ENCODE peak calls at places on chromosome 17, in ten cellular contexts. One of them, this sample, is unnamed.

GRCh38 chr17:49438439-49438861 is 23.8 kb upstream of the PHB1 start:
- DNase-seq in body of pancreas: no peak
- DNase-seq in brain microvascular endothelial cell: no peak
- DNase-seq in pancreas: no peak
- DNase-seq in IMR-90: no peak
- DNase-seq in fibroblast of pulmonary artery: no peak
- DNase-seq in HFFc6: no peak
- DNase-seq in thoracic aorta: no peak
- DNase-seq in breast epithelium: peak
- DNase-seq in neural progenitor cell: peak
- DNase-seq in this sample: peak

GRCh38 chr17:78526231-78527025 is 50.8 kb downstream of the DNAH17 start:
- DNase-seq in body of pancreas: no peak
- DNase-seq in brain microvascular endothelial cell: no peak
- DNase-seq in pancreas: no peak
- DNase-seq in IMR-90: no peak
- DNase-seq in fibroblast of pulmonary artery: no peak
- DNase-seq in HFFc6: no peak
- DNase-seq in thoracic aorta: no peak
- DNase-seq in breast epithelium: no peak
- DNase-seq in neural progenitor cell: peak
- DNase-seq in this sample: no peak

GRCh38 chr17:79224903-79225302 is 150.3 kb downstream of the ENGASE start:
- DNase-seq in body of pancreas: no peak
- DNase-seq in brain microvascular endothelial cell: no peak
- DNase-seq in pancreas: no peak
- DNase-seq in IMR-90: no peak
- DNase-seq in fibroblast of pulmonary artery: no peak
- DNase-seq in HFFc6: no peak
- DNase-seq in thoracic aorta: no peak
- DNase-seq in breast epithelium: no peak
- DNase-seq in neural progenitor cell: no peak
- DNase-seq in this sample: no peak

GRCh38 chr17:74547736-74548135 is 1.8 kb upstream of the CD300C start:
- DNase-seq in body of pancreas: no peak
- DNase-seq in brain microvascular endothelial cell: no peak
- DNase-seq in pancreas: no peak
- DNase-seq in IMR-90: no peak
- DNase-seq in fibroblast of pulmonary artery: no peak
- DNase-seq in HFFc6: no peak
- DNase-seq in thoracic aorta: no peak
- DNase-seq in breast epithelium: no peak
- DNase-seq in neural progenitor cell: no peak
- DNase-seq in this sample: no peak

GRCh38 chr17:60473788-60474187 is 51.5 kb downstream of the CHCT1 start:
- DNase-seq in body of pancreas: no peak
- DNase-seq in brain microvascular endothelial cell: no peak
- DNase-seq in pancreas: no peak
- DNase-seq in IMR-90: peak
- DNase-seq in fibroblast of pulmonary artery: no peak
- DNase-seq in HFFc6: no peak
- DNase-seq in thoracic aorta: no peak
- DNase-seq in breast epithelium: no peak
- DNase-seq in neural progenitor cell: no peak
- DNase-seq in this sample: no peak

GRCh38 chr17:19753661-19754463 is 5.8 kb upstream of the ALDH3A1 start:
- DNase-seq in body of pancreas: peak
- DNase-seq in brain microvascular endothelial cell: no peak
- DNase-seq in pancreas: no peak
- DNase-seq in IMR-90: no peak
- DNase-seq in fibroblast of pulmonary artery: no peak
- DNase-seq in HFFc6: no peak
- DNase-seq in thoracic aorta: no peak
- DNase-seq in breast epithelium: peak
- DNase-seq in neural progenitor cell: peak
- DNase-seq in this sample: no peak

GRCh38 chr17:40646791-40647548 is 648 bp downstream of the SMARCE1 start:
- DNase-seq in body of pancreas: peak
- DNase-seq in brain microvascular endothelial cell: peak
- DNase-seq in pancreas: no peak
- DNase-seq in IMR-90: peak
- DNase-seq in fibroblast of pulmonary artery: peak
- DNase-seq in HFFc6: peak
- DNase-seq in thoracic aorta: no peak
- DNase-seq in breast epithelium: no peak
- DNase-seq in neural progenitor cell: peak
- DNase-seq in this sample: peak

GRCh38 chr17:50468120-50469004 is at the start of gene CHAD:
- DNase-seq in body of pancreas: no peak
- DNase-seq in brain microvascular endothelial cell: no peak
- DNase-seq in pancreas: no peak
- DNase-seq in IMR-90: no peak
- DNase-seq in fibroblast of pulmonary artery: no peak
- DNase-seq in HFFc6: no peak
- DNase-seq in thoracic aorta: no peak
- DNase-seq in breast epithelium: peak
- DNase-seq in neural progenitor cell: peak
- DNase-seq in this sample: peak

GRCh38 chr17:57595426-57595825 is 149.7 kb downstream of the CCDC182 start:
- DNase-seq in body of pancreas: no peak
- DNase-seq in brain microvascular endothelial cell: no peak
- DNase-seq in pancreas: no peak
- DNase-seq in IMR-90: no peak
- DNase-seq in fibroblast of pulmonary artery: no peak
- DNase-seq in HFFc6: no peak
- DNase-seq in thoracic aorta: no peak
- DNase-seq in breast epithelium: peak
- DNase-seq in neural progenitor cell: no peak
- DNase-seq in this sample: no peak

GRCh38 chr17:3693829-3694231 is 2.1 kb downstream of the P2RX5 start:
- DNase-seq in body of pancreas: no peak
- DNase-seq in brain microvascular endothelial cell: no peak
- DNase-seq in pancreas: no peak
- DNase-seq in IMR-90: no peak
- DNase-seq in fibroblast of pulmonary artery: no peak
- DNase-seq in HFFc6: no peak
- DNase-seq in thoracic aorta: no peak
- DNase-seq in breast epithelium: no peak
- DNase-seq in neural progenitor cell: no peak
- DNase-seq in this sample: no peak

GRCh38 chr17:27466748-27467375 is 10.6 kb downstream of the KSR1 start:
- DNase-seq in body of pancreas: no peak
- DNase-seq in brain microvascular endothelial cell: no peak
- DNase-seq in pancreas: no peak
- DNase-seq in IMR-90: no peak
- DNase-seq in fibroblast of pulmonary artery: no peak
- DNase-seq in HFFc6: no peak
- DNase-seq in thoracic aorta: no peak
- DNase-seq in breast epithelium: no peak
- DNase-seq in neural progenitor cell: no peak
- DNase-seq in this sample: no peak

GRCh38 chr17:27762527-27763305 is 37.6 kb downstream of the NOS2 start:
- DNase-seq in body of pancreas: no peak
- DNase-seq in brain microvascular endothelial cell: peak
- DNase-seq in pancreas: no peak
- DNase-seq in IMR-90: peak
- DNase-seq in fibroblast of pulmonary artery: peak
- DNase-seq in HFFc6: peak
- DNase-seq in thoracic aorta: no peak
- DNase-seq in breast epithelium: no peak
- DNase-seq in neural progenitor cell: peak
- DNase-seq in this sample: peak

GRCh38 chr17:21008516-21008915 is 34.3 kb downstream of the USP22 start:
- DNase-seq in body of pancreas: no peak
- DNase-seq in brain microvascular endothelial cell: no peak
- DNase-seq in pancreas: no peak
- DNase-seq in IMR-90: no peak
- DNase-seq in fibroblast of pulmonary artery: no peak
- DNase-seq in HFFc6: no peak
- DNase-seq in thoracic aorta: no peak
- DNase-seq in breast epithelium: no peak
- DNase-seq in neural progenitor cell: no peak
- DNase-seq in this sample: no peak

GRCh38 chr17:70168979-70169706 is at the start of gene KCNJ2:
- DNase-seq in body of pancreas: peak
- DNase-seq in brain microvascular endothelial cell: peak
- DNase-seq in pancreas: peak
- DNase-seq in IMR-90: peak
- DNase-seq in fibroblast of pulmonary artery: peak
- DNase-seq in HFFc6: peak
- DNase-seq in thoracic aorta: peak
- DNase-seq in breast epithelium: peak
- DNase-seq in neural progenitor cell: peak
- DNase-seq in this sample: peak

GRCh38 chr17:46979023-46979870 is at the start of gene RPRML:
- DNase-seq in body of pancreas: peak
- DNase-seq in brain microvascular endothelial cell: no peak
- DNase-seq in pancreas: peak
- DNase-seq in IMR-90: no peak
- DNase-seq in fibroblast of pulmonary artery: peak
- DNase-seq in HFFc6: no peak
- DNase-seq in thoracic aorta: no peak
- DNase-seq in breast epithelium: no peak
- DNase-seq in neural progenitor cell: peak
- DNase-seq in this sample: peak

GRCh38 chr17:72658675-72659074 is 433.8 kb downstream of the SLC39A11 start:
- DNase-seq in body of pancreas: no peak
- DNase-seq in brain microvascular endothelial cell: no peak
- DNase-seq in pancreas: no peak
- DNase-seq in IMR-90: no peak
- DNase-seq in fibroblast of pulmonary artery: no peak
- DNase-seq in HFFc6: no peak
- DNase-seq in thoracic aorta: no peak
- DNase-seq in breast epithelium: no peak
- DNase-seq in neural progenitor cell: no peak
- DNase-seq in this sample: no peak

DNA sequence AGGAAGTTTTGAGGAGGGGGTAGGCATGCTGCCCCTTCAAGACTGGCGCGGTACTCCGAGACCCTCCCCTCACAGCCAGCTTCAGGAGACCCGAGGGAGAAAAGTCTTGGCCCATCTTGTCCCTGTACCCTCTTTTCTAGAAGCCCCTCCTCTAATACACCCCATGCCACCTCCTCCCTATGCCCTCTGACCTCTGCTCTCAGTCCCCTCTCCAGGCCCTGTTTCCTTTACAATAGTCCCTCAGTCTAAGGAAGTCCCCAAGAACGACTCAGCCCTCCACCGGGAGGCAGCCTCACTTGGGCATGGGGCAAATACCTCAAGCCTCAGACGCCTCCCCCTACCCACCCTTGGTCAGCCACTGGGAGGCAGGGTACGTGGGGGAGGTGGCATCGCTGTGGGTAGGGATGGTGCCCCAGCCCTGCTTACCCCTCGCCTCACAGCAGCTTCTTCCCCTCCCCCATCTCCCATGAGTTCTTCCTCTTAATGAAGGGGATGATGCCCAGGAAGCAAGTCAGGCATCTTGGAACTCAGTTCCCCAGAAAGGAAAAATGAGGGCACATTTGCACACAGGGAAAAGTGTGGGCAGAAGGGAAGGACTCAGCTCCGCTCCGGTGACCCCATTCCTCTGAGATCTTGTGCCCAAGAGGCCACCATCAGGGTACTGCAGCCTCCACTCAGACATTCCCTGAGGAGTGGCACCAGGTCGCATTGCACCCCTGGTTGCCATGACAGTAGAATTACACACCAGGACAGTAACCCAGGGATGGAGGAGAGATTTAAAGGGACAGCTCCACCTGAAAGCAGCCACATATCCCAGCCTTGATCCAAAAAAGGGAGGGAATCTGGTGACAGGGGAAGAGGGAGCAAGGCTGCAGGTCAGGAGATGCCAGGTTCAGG is 6.2 kb downstream of the MPP2 start:
- DNase-seq in body of pancreas: no peak
- DNase-seq in brain microvascular endothelial cell: no peak
- DNase-seq in pancreas: no peak
- DNase-seq in IMR-90: no peak
- DNase-seq in fibroblast of pulmonary artery: no peak
- DNase-seq in HFFc6: no peak
- DNase-seq in thoracic aorta: no peak
- DNase-seq in breast epithelium: no peak
- DNase-seq in neural progenitor cell: peak
- DNase-seq in this sample: no peak
- TF ChIP-seq CTCF in body of pancreas: no peak
- TF ChIP-seq CTCF in brain microvascular endothelial cell: no peak
- TF ChIP-seq CTCF in pancreas: no peak
- TF ChIP-seq CTCF in IMR-90: no peak
- TF ChIP-seq CTCF in fibroblast of pulmonary artery: no peak
- TF ChIP-seq CTCF in HFFc6: no peak
- TF ChIP-seq CTCF in thoracic aorta: no peak
- TF ChIP-seq CTCF in breast epithelium: no peak
- TF ChIP-seq CTCF in neural progenitor cell: no peak
- TF ChIP-seq CTCF in this sample: no peak

DNA sequence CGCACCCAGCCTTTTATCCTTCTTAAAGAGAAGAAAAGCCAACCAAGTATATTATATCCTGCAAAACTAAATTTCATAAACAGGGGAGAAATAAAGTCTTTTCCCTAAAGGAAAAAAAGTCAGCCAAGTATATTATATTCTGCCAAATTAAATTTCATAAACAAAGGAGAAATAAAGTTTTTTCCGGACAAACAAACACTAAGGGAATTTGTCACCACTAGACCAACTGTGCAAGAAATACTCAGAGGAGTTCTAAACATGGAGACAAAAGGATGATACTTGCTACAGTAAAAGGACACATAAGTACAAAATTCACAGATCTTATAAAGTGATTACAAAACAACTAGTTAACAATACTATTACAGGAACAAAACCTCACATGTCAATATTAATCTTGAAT is 14.4 kb upstream of the CCL18 start:
- DNase-seq in body of pancreas: no peak
- DNase-seq in brain microvascular endothelial cell: no peak
- DNase-seq in pancreas: no peak
- DNase-seq in IMR-90: no peak
- DNase-seq in fibroblast of pulmonary artery: no peak
- DNase-seq in HFFc6: no peak
- DNase-seq in thoracic aorta: no peak
- DNase-seq in breast epithelium: no peak
- DNase-seq in neural progenitor cell: no peak
- DNase-seq in this sample: no peak
- TF ChIP-seq CTCF in body of pancreas: no peak
- TF ChIP-seq CTCF in brain microvascular endothelial cell: no peak
- TF ChIP-seq CTCF in pancreas: no peak
- TF ChIP-seq CTCF in IMR-90: no peak
- TF ChIP-seq CTCF in fibroblast of pulmonary artery: no peak
- TF ChIP-seq CTCF in HFFc6: no peak
- TF ChIP-seq CTCF in thoracic aorta: no peak
- TF ChIP-seq CTCF in breast epithelium: no peak
- TF ChIP-seq CTCF in neural progenitor cell: no peak
- TF ChIP-seq CTCF in this sample: no peak

GRCh38 chr17:76271669-76272540 is 6.8 kb downstream of the UBALD2 start:
- DNase-seq in body of pancreas: peak
- DNase-seq in brain microvascular endothelial cell: no peak
- DNase-seq in pancreas: peak
- DNase-seq in IMR-90: no peak
- DNase-seq in fibroblast of pulmonary artery: no peak
- DNase-seq in HFFc6: no peak
- DNase-seq in thoracic aorta: no peak
- DNase-seq in breast epithelium: no peak
- DNase-seq in neural progenitor cell: no peak
- DNase-seq in this sample: no peak
- TF ChIP-seq CTCF in body of pancreas: no peak
- TF ChIP-seq CTCF in brain microvascular endothelial cell: peak
- TF ChIP-seq CTCF in pancreas: no peak
- TF ChIP-seq CTCF in IMR-90: no peak
- TF ChIP-seq CTCF in fibroblast of pulmonary artery: no peak
- TF ChIP-seq CTCF in HFFc6: no peak
- TF ChIP-seq CTCF in thoracic aorta: no peak
- TF ChIP-seq CTCF in breast epithelium: no peak
- TF ChIP-seq CTCF in neural progenitor cell: no peak
- TF ChIP-seq CTCF in this sample: no peak

GRCh38 chr17:8832711-8833352 is 33.7 kb upstream of the MFSD6L start:
- DNase-seq in body of pancreas: no peak
- DNase-seq in brain microvascular endothelial cell: no peak
- DNase-seq in pancreas: peak
- DNase-seq in IMR-90: no peak
- DNase-seq in fibroblast of pulmonary artery: no peak
- DNase-seq in HFFc6: no peak
- DNase-seq in thoracic aorta: no peak
- DNase-seq in breast epithelium: no peak
- DNase-seq in neural progenitor cell: peak
- DNase-seq in this sample: peak
- TF ChIP-seq CTCF in body of pancreas: no peak
- TF ChIP-seq CTCF in brain microvascular endothelial cell: peak
- TF ChIP-seq CTCF in pancreas: peak
- TF ChIP-seq CTCF in IMR-90: no peak
- TF ChIP-seq CTCF in fibroblast of pulmonary artery: peak
- TF ChIP-seq CTCF in HFFc6: peak
- TF ChIP-seq CTCF in thoracic aorta: peak
- TF ChIP-seq CTCF in breast epithelium: no peak
- TF ChIP-seq CTCF in neural progenitor cell: peak
- TF ChIP-seq CTCF in this sample: peak

This sample was measured in nephron progenitor cell.